ENCODE peak calls at places on chromosomes 12 and 14, in ten cellular contexts. One of them, this sample, is unnamed.

GRCh38 chr14:99602054-99602787 is 1.8 kb downstream of the CCDC85C start:
- DNase-seq in esophagus squamous epithelium: no peak
- DNase-seq in lower lobe of right lung: peak; percentile 69
- DNase-seq in nephron progenitor cell: peak; percentile 28
- DNase-seq in tibial artery: no peak
- DNase-seq in RWPE1: no peak
- DNase-seq in HCT116: no peak
- DNase-seq in hepatocyte: peak; percentile 55
- DNase-seq in upper lobe of left lung: peak; percentile 70
- DNase-seq in HFF-Myc: no peak
- DNase-seq in this sample: peak; percentile 37

GRCh38 chr14:72024043-72024407 is 91.8 kb downstream of the RGS6 start:
- DNase-seq in esophagus squamous epithelium: no peak
- DNase-seq in lower lobe of right lung: no peak
- DNase-seq in nephron progenitor cell: peak; percentile 36
- DNase-seq in tibial artery: peak; percentile 35
- DNase-seq in RWPE1: peak; percentile 19
- DNase-seq in HCT116: peak; percentile 65
- DNase-seq in hepatocyte: peak; percentile 65
- DNase-seq in upper lobe of left lung: peak; percentile 21
- DNase-seq in HFF-Myc: no peak
- DNase-seq in this sample: peak; percentile 3

GRCh38 chr14:97777622-97778021 is 980.4 kb downstream of the VRK1 start:
- DNase-seq in esophagus squamous epithelium: no peak
- DNase-seq in lower lobe of right lung: no peak
- DNase-seq in nephron progenitor cell: no peak
- DNase-seq in tibial artery: no peak
- DNase-seq in RWPE1: no peak
- DNase-seq in HCT116: no peak
- DNase-seq in hepatocyte: no peak
- DNase-seq in upper lobe of left lung: no peak
- DNase-seq in HFF-Myc: no peak
- DNase-seq in this sample: no peak

GRCh38 chr14:55600784-55601561 is 21.0 kb downstream of the KTN1 start:
- DNase-seq in esophagus squamous epithelium: no peak
- DNase-seq in lower lobe of right lung: no peak
- DNase-seq in nephron progenitor cell: no peak
- DNase-seq in tibial artery: no peak
- DNase-seq in RWPE1: peak; percentile 52
- DNase-seq in HCT116: no peak
- DNase-seq in hepatocyte: no peak
- DNase-seq in upper lobe of left lung: no peak
- DNase-seq in HFF-Myc: no peak
- DNase-seq in this sample: peak; percentile 85

GRCh38 chr14:98984027-98984718 is 287.8 kb downstream of the BCL11B start:
- DNase-seq in esophagus squamous epithelium: no peak
- DNase-seq in lower lobe of right lung: no peak
- DNase-seq in nephron progenitor cell: no peak
- DNase-seq in tibial artery: no peak
- DNase-seq in RWPE1: no peak
- DNase-seq in HCT116: no peak
- DNase-seq in hepatocyte: no peak
- DNase-seq in upper lobe of left lung: no peak
- DNase-seq in HFF-Myc: no peak
- DNase-seq in this sample: no peak

GRCh38 chr14:58899317-58899713 is 261.6 kb downstream of the DACT1 start:
- DNase-seq in esophagus squamous epithelium: no peak
- DNase-seq in lower lobe of right lung: no peak
- DNase-seq in nephron progenitor cell: no peak
- DNase-seq in tibial artery: no peak
- DNase-seq in RWPE1: no peak
- DNase-seq in HCT116: no peak
- DNase-seq in hepatocyte: no peak
- DNase-seq in upper lobe of left lung: no peak
- DNase-seq in HFF-Myc: no peak
- DNase-seq in this sample: peak; percentile 67

GRCh38 chr14:72512925-72513324 is 381.0 kb downstream of the DPF3 start:
- DNase-seq in esophagus squamous epithelium: no peak
- DNase-seq in lower lobe of right lung: no peak
- DNase-seq in nephron progenitor cell: no peak
- DNase-seq in tibial artery: no peak
- DNase-seq in RWPE1: no peak
- DNase-seq in HCT116: no peak
- DNase-seq in hepatocyte: no peak
- DNase-seq in upper lobe of left lung: no peak
- DNase-seq in HFF-Myc: no peak
- DNase-seq in this sample: no peak

GRCh38 chr12:117298648-117299225 is 62.7 kb downstream of the NOS1 start:
- DNase-seq in esophagus squamous epithelium: no peak
- DNase-seq in lower lobe of right lung: no peak
- DNase-seq in nephron progenitor cell: no peak
- DNase-seq in tibial artery: no peak
- DNase-seq in RWPE1: no peak
- DNase-seq in HCT116: no peak
- DNase-seq in hepatocyte: no peak
- DNase-seq in upper lobe of left lung: no peak
- DNase-seq in HFF-Myc: no peak
- DNase-seq in this sample: no peak

GRCh38 chr12:65665817-65666216 is 158.5 kb upstream of the HMGA2 start:
- DNase-seq in esophagus squamous epithelium: no peak
- DNase-seq in lower lobe of right lung: no peak
- DNase-seq in nephron progenitor cell: no peak
- DNase-seq in tibial artery: no peak
- DNase-seq in RWPE1: no peak
- DNase-seq in HCT116: no peak
- DNase-seq in hepatocyte: no peak
- DNase-seq in upper lobe of left lung: no peak
- DNase-seq in HFF-Myc: no peak
- DNase-seq in this sample: no peak

GRCh38 chr12:64256166-64256800 is 34.2 kb upstream of the KICS2 start:
- DNase-seq in esophagus squamous epithelium: no peak
- DNase-seq in lower lobe of right lung: no peak
- DNase-seq in nephron progenitor cell: peak; percentile 22
- DNase-seq in tibial artery: no peak
- DNase-seq in RWPE1: peak; percentile 46
- DNase-seq in HCT116: peak; percentile 33
- DNase-seq in hepatocyte: peak; percentile 80
- DNase-seq in upper lobe of left lung: no peak
- DNase-seq in HFF-Myc: peak; percentile 33
- DNase-seq in this sample: peak; percentile 72

GRCh38 chr14:66045572-66046021 is 440.6 kb upstream of the CCDC196 start:
- DNase-seq in esophagus squamous epithelium: no peak
- DNase-seq in lower lobe of right lung: no peak
- DNase-seq in nephron progenitor cell: no peak
- DNase-seq in tibial artery: no peak
- DNase-seq in RWPE1: no peak
- DNase-seq in HCT116: no peak
- DNase-seq in hepatocyte: peak; percentile 24
- DNase-seq in upper lobe of left lung: no peak
- DNase-seq in HFF-Myc: no peak
- DNase-seq in this sample: no peak

GRCh38 chr12:25368542-25368941 is 117.8 kb upstream of the KRAS start:
- DNase-seq in esophagus squamous epithelium: no peak
- DNase-seq in lower lobe of right lung: no peak
- DNase-seq in nephron progenitor cell: no peak
- DNase-seq in tibial artery: no peak
- DNase-seq in RWPE1: no peak
- DNase-seq in HCT116: no peak
- DNase-seq in hepatocyte: no peak
- DNase-seq in upper lobe of left lung: no peak
- DNase-seq in HFF-Myc: no peak
- DNase-seq in this sample: no peak

GRCh38 chr12:107415066-107415465 is 270.5 kb upstream of the PWP1 start:
- DNase-seq in esophagus squamous epithelium: no peak
- DNase-seq in lower lobe of right lung: no peak
- DNase-seq in nephron progenitor cell: no peak
- DNase-seq in tibial artery: no peak
- DNase-seq in RWPE1: peak; percentile 27
- DNase-seq in HCT116: no peak
- DNase-seq in hepatocyte: no peak
- DNase-seq in upper lobe of left lung: no peak
- DNase-seq in HFF-Myc: no peak
- DNase-seq in this sample: peak; percentile 57

GRCh38 chr14:104818714-104819161 is 17.8 kb downstream of the ZBTB42 start:
- DNase-seq in esophagus squamous epithelium: no peak
- DNase-seq in lower lobe of right lung: no peak
- DNase-seq in nephron progenitor cell: no peak
- DNase-seq in tibial artery: peak; percentile 15
- DNase-seq in RWPE1: no peak
- DNase-seq in HCT116: no peak
- DNase-seq in hepatocyte: no peak
- DNase-seq in upper lobe of left lung: no peak
- DNase-seq in HFF-Myc: no peak
- DNase-seq in this sample: no peak

GRCh38 chr12:105076098-105076497 is 8.2 kb downstream of the ALDH1L2 start:
- DNase-seq in esophagus squamous epithelium: no peak
- DNase-seq in lower lobe of right lung: no peak
- DNase-seq in nephron progenitor cell: no peak
- DNase-seq in tibial artery: no peak
- DNase-seq in RWPE1: no peak
- DNase-seq in HCT116: no peak
- DNase-seq in hepatocyte: no peak
- DNase-seq in upper lobe of left lung: no peak
- DNase-seq in HFF-Myc: no peak
- DNase-seq in this sample: peak; percentile 31

GRCh38 chr14:60195179-60195810 is 30.1 kb upstream of the DHRS7 start:
- DNase-seq in esophagus squamous epithelium: no peak
- DNase-seq in lower lobe of right lung: no peak
- DNase-seq in nephron progenitor cell: no peak
- DNase-seq in tibial artery: no peak
- DNase-seq in RWPE1: no peak
- DNase-seq in HCT116: no peak
- DNase-seq in hepatocyte: no peak
- DNase-seq in upper lobe of left lung: no peak
- DNase-seq in HFF-Myc: no peak
- DNase-seq in this sample: no peak
- TF ChIP-seq CTCF in esophagus squamous epithelium: no peak
- TF ChIP-seq CTCF in lower lobe of right lung: no peak
- TF ChIP-seq CTCF in nephron progenitor cell: no peak
- TF ChIP-seq CTCF in tibial artery: no peak
- TF ChIP-seq CTCF in RWPE1: no peak
- TF ChIP-seq CTCF in HCT116: no peak
- TF ChIP-seq CTCF in hepatocyte: peak; percentile 16
- TF ChIP-seq CTCF in upper lobe of left lung: no peak
- TF ChIP-seq CTCF in HFF-Myc: no peak
- TF ChIP-seq CTCF in this sample: no peak

DNA sequence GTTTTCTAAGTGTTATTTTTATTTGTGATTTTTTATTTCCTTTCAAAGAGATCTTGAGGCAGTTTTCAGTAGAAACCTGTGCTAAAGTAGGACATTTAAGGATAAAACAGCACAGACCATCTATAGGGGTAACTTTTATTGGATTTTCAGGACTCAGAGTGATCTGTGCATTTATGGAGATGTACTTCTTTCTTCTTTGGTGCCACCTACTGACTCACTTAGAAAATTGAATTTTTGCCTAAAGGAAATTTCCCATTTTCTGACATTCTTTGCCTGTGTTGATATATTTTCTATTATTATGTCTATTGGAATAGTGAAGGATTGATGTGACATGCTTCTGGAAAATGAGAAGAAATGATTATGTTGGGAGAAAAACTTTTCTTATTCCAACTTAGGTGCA is 113.0 kb downstream of the UNC79 start:
- DNase-seq in esophagus squamous epithelium: no peak
- DNase-seq in lower lobe of right lung: no peak
- DNase-seq in nephron progenitor cell: no peak
- DNase-seq in tibial artery: no peak
- DNase-seq in RWPE1: no peak
- DNase-seq in HCT116: peak; percentile 19
- DNase-seq in hepatocyte: peak; percentile 31
- DNase-seq in upper lobe of left lung: no peak
- DNase-seq in HFF-Myc: no peak
- DNase-seq in this sample: peak; percentile 23
- TF ChIP-seq CTCF in esophagus squamous epithelium: no peak
- TF ChIP-seq CTCF in lower lobe of right lung: peak; percentile 32
- TF ChIP-seq CTCF in nephron progenitor cell: peak; percentile 32
- TF ChIP-seq CTCF in tibial artery: no peak
- TF ChIP-seq CTCF in RWPE1: peak; percentile 42
- TF ChIP-seq CTCF in HCT116: peak; percentile 47
- TF ChIP-seq CTCF in hepatocyte: peak; percentile 57
- TF ChIP-seq CTCF in upper lobe of left lung: no peak
- TF ChIP-seq CTCF in HFF-Myc: peak; percentile 19
- TF ChIP-seq CTCF in this sample: peak; percentile 37

GRCh38 chr12:131915000-131915689 is 13.9 kb upstream of the PUS1 start:
- DNase-seq in esophagus squamous epithelium: no peak
- DNase-seq in lower lobe of right lung: no peak
- DNase-seq in nephron progenitor cell: no peak
- DNase-seq in tibial artery: no peak
- DNase-seq in RWPE1: no peak
- DNase-seq in HCT116: no peak
- DNase-seq in hepatocyte: no peak
- DNase-seq in upper lobe of left lung: no peak
- DNase-seq in HFF-Myc: no peak
- DNase-seq in this sample: no peak
- TF ChIP-seq CTCF in esophagus squamous epithelium: no peak
- TF ChIP-seq CTCF in lower lobe of right lung: no peak
- TF ChIP-seq CTCF in nephron progenitor cell: no peak
- TF ChIP-seq CTCF in tibial artery: no peak
- TF ChIP-seq CTCF in RWPE1: no peak
- TF ChIP-seq CTCF in HCT116: no peak
- TF ChIP-seq CTCF in hepatocyte: no peak
- TF ChIP-seq CTCF in upper lobe of left lung: no peak
- TF ChIP-seq CTCF in HFF-Myc: no peak
- TF ChIP-seq CTCF in this sample: no peak

GRCh38 chr14:87115234-87115633 is 877.7 kb downstream of the GALC start:
- DNase-seq in esophagus squamous epithelium: no peak
- DNase-seq in lower lobe of right lung: no peak
- DNase-seq in nephron progenitor cell: no peak
- DNase-seq in tibial artery: no peak
- DNase-seq in RWPE1: no peak
- DNase-seq in HCT116: no peak
- DNase-seq in hepatocyte: no peak
- DNase-seq in upper lobe of left lung: no peak
- DNase-seq in HFF-Myc: no peak
- DNase-seq in this sample: no peak

GRCh38 chr14:87109271-87109670 is 883.7 kb downstream of the GALC start:
- DNase-seq in esophagus squamous epithelium: no peak
- DNase-seq in lower lobe of right lung: no peak
- DNase-seq in nephron progenitor cell: no peak
- DNase-seq in tibial artery: no peak
- DNase-seq in RWPE1: no peak
- DNase-seq in HCT116: no peak
- DNase-seq in hepatocyte: no peak
- DNase-seq in upper lobe of left lung: no peak
- DNase-seq in HFF-Myc: no peak
- DNase-seq in this sample: peak; percentile 8

GRCh38 chr14:87111741-87112140 is 881.2 kb downstream of the GALC start:
- DNase-seq in esophagus squamous epithelium: no peak
- DNase-seq in lower lobe of right lung: no peak
- DNase-seq in nephron progenitor cell: no peak
- DNase-seq in tibial artery: no peak
- DNase-seq in RWPE1: no peak
- DNase-seq in HCT116: no peak
- DNase-seq in hepatocyte: no peak
- DNase-seq in upper lobe of left lung: no peak
- DNase-seq in HFF-Myc: no peak
- DNase-seq in this sample: no peak

GRCh38 chr14:87111141-87111540 is 881.8 kb downstream of the GALC start:
- DNase-seq in esophagus squamous epithelium: no peak
- DNase-seq in lower lobe of right lung: no peak
- DNase-seq in nephron progenitor cell: no peak
- DNase-seq in tibial artery: no peak
- DNase-seq in RWPE1: no peak
- DNase-seq in HCT116: no peak
- DNase-seq in hepatocyte: no peak
- DNase-seq in upper lobe of left lung: no peak
- DNase-seq in HFF-Myc: no peak
- DNase-seq in this sample: no peak

GRCh38 chr14:87113286-87113685 is 879.7 kb downstream of the GALC start:
- DNase-seq in esophagus squamous epithelium: no peak
- DNase-seq in lower lobe of right lung: no peak
- DNase-seq in nephron progenitor cell: no peak
- DNase-seq in tibial artery: no peak
- DNase-seq in RWPE1: no peak
- DNase-seq in HCT116: no peak
- DNase-seq in hepatocyte: no peak
- DNase-seq in upper lobe of left lung: no peak
- DNase-seq in HFF-Myc: no peak
- DNase-seq in this sample: no peak
- TF ChIP-seq CTCF in esophagus squamous epithelium: no peak
- TF ChIP-seq CTCF in lower lobe of right lung: no peak
- TF ChIP-seq CTCF in nephron progenitor cell: no peak
- TF ChIP-seq CTCF in tibial artery: no peak
- TF ChIP-seq CTCF in RWPE1: no peak
- TF ChIP-seq CTCF in HCT116: no peak
- TF ChIP-seq CTCF in hepatocyte: no peak
- TF ChIP-seq CTCF in upper lobe of left lung: no peak
- TF ChIP-seq CTCF in HFF-Myc: no peak
- TF ChIP-seq CTCF in this sample: no peak